ENCODE peak calls at places on chromosomes 13 and 19, in ten cellular contexts. One of them, this sample, is unnamed. For H3K9me3, the result is how much of the 10 kb centered on the place peaks cover.

GRCh38 chr13:24304620-24305019 is 4.8 kb upstream of the C1QTNF9 start:
- DNase-seq in stomach: no peak
- DNase-seq in sigmoid colon: peak
- DNase-seq in HCT116: no peak
- DNase-seq in K562: no peak
- DNase-seq in endothelial cell of umbilical vein: no peak
- DNase-seq in breast epithelium: no peak
- DNase-seq in H1: no peak
- DNase-seq in transverse colon: no peak
- DNase-seq in suprapubic skin: no peak
- DNase-seq in this sample: no peak

GRCh38 chr13:51849145-51850101 is 4.4 kb upstream of the TMEM272 start:
- DNase-seq in stomach: no peak
- DNase-seq in sigmoid colon: no peak
- DNase-seq in HCT116: peak
- DNase-seq in K562: peak
- DNase-seq in endothelial cell of umbilical vein: no peak
- DNase-seq in breast epithelium: no peak
- DNase-seq in H1: peak
- DNase-seq in transverse colon: no peak
- DNase-seq in suprapubic skin: no peak
- DNase-seq in this sample: no peak

GRCh38 chr19:32397736-32398135 is 7.8 kb upstream of the DPY19L3 start:
- DNase-seq in stomach: no peak
- DNase-seq in sigmoid colon: no peak
- DNase-seq in HCT116: no peak
- DNase-seq in K562: no peak
- DNase-seq in endothelial cell of umbilical vein: no peak
- DNase-seq in breast epithelium: no peak
- DNase-seq in H1: no peak
- DNase-seq in transverse colon: no peak
- DNase-seq in suprapubic skin: no peak
- DNase-seq in this sample: no peak

GRCh38 chr13:59261928-59262488 is 901.7 kb downstream of the DIAPH3 start:
- DNase-seq in stomach: no peak
- DNase-seq in sigmoid colon: no peak
- DNase-seq in HCT116: no peak
- DNase-seq in K562: no peak
- DNase-seq in endothelial cell of umbilical vein: peak
- DNase-seq in breast epithelium: no peak
- DNase-seq in H1: no peak
- DNase-seq in transverse colon: no peak
- DNase-seq in suprapubic skin: no peak
- DNase-seq in this sample: no peak

GRCh38 chr13:44163108-44163507 is 210.5 kb upstream of the SERP2 start:
- DNase-seq in stomach: no peak
- DNase-seq in sigmoid colon: no peak
- DNase-seq in HCT116: no peak
- DNase-seq in K562: no peak
- DNase-seq in endothelial cell of umbilical vein: no peak
- DNase-seq in breast epithelium: no peak
- DNase-seq in H1: no peak
- DNase-seq in transverse colon: no peak
- DNase-seq in suprapubic skin: no peak
- DNase-seq in this sample: no peak

GRCh38 chr13:39960206-39960605 is 304.7 kb downstream of the COG6 start:
- DNase-seq in stomach: no peak
- DNase-seq in sigmoid colon: no peak
- DNase-seq in HCT116: no peak
- DNase-seq in K562: no peak
- DNase-seq in endothelial cell of umbilical vein: no peak
- DNase-seq in breast epithelium: no peak
- DNase-seq in H1: no peak
- DNase-seq in transverse colon: no peak
- DNase-seq in suprapubic skin: no peak
- DNase-seq in this sample: no peak

GRCh38 chr19:12792048-12792852 is 964 bp downstream of the JUNB start:
- DNase-seq in stomach: peak
- DNase-seq in sigmoid colon: peak
- DNase-seq in HCT116: no peak
- DNase-seq in K562: peak
- DNase-seq in endothelial cell of umbilical vein: peak
- DNase-seq in breast epithelium: peak
- DNase-seq in H1: no peak
- DNase-seq in transverse colon: peak
- DNase-seq in suprapubic skin: no peak
- DNase-seq in this sample: peak

GRCh38 chr13:110644892-110645521 is 29.7 kb downstream of the NAXD start:
- DNase-seq in stomach: peak
- DNase-seq in sigmoid colon: peak
- DNase-seq in HCT116: no peak
- DNase-seq in K562: no peak
- DNase-seq in endothelial cell of umbilical vein: peak
- DNase-seq in breast epithelium: peak
- DNase-seq in H1: peak
- DNase-seq in transverse colon: peak
- DNase-seq in suprapubic skin: peak
- DNase-seq in this sample: peak

GRCh38 chr13:21343659-21344058 is 115.4 kb downstream of the ZDHHC20 start:
- DNase-seq in stomach: no peak
- DNase-seq in sigmoid colon: no peak
- DNase-seq in HCT116: no peak
- DNase-seq in K562: no peak
- DNase-seq in endothelial cell of umbilical vein: no peak
- DNase-seq in breast epithelium: no peak
- DNase-seq in H1: no peak
- DNase-seq in transverse colon: no peak
- DNase-seq in suprapubic skin: no peak
- DNase-seq in this sample: no peak

DNA sequence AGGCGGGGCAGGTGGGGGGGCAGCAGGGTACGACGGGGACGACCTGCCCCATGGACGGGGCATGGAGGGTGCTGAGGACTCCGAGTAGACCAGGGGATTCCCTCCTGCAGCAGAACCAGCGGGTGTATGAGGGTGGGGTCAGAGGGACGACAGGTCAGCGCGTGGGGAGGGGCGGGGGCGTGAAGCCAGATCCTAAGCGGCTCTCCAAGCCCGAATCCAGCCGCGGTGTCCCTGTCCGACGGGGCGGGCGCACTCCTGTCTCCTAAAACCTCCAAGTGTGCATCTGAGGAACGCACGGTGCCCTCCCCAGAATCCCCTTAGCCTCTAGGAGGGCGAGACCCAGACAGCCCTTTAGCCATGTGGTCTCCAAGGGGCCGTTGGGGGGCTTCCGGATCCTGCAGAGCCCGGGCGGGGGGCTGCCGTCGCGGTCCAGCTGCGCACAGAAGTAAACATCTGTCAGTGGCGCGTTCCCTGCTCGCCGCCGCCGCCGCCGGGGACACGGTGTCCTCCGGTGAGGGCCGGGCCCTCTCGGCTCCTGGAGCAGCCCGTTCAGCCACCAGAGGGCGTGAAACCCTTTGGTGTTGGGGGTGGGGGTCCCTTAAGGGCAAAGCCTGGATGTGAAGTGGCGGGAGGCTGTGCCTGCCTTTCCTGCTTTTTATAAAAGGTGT is 732 bp downstream of the NRTN start:
- DNase-seq in stomach: peak
- DNase-seq in sigmoid colon: peak
- DNase-seq in HCT116: no peak
- DNase-seq in K562: peak
- DNase-seq in endothelial cell of umbilical vein: peak
- DNase-seq in breast epithelium: peak
- DNase-seq in H1: no peak
- DNase-seq in transverse colon: peak
- DNase-seq in suprapubic skin: no peak
- DNase-seq in this sample: peak
- TF ChIP-seq POLR2A in stomach: no peak
- TF ChIP-seq POLR2A in sigmoid colon: no peak
- TF ChIP-seq POLR2A in HCT116: no peak
- TF ChIP-seq POLR2A in K562: no peak
- TF ChIP-seq POLR2A in endothelial cell of umbilical vein: no peak
- TF ChIP-seq POLR2A in breast epithelium: no peak
- TF ChIP-seq POLR2A in H1: no peak
- TF ChIP-seq POLR2A in transverse colon: peak
- TF ChIP-seq POLR2A in suprapubic skin: no peak
- TF ChIP-seq POLR2A in this sample: no peak

GRCh38 chr19:21910318-21910717 is 74.3 kb upstream of the ZNF43 start:
- DNase-seq in stomach: no peak
- DNase-seq in sigmoid colon: no peak
- DNase-seq in HCT116: no peak
- DNase-seq in K562: no peak
- DNase-seq in endothelial cell of umbilical vein: no peak
- DNase-seq in breast epithelium: no peak
- DNase-seq in H1: no peak
- DNase-seq in transverse colon: no peak
- DNase-seq in suprapubic skin: no peak
- DNase-seq in this sample: no peak

GRCh38 chr19:21912654-21913053 is 76.7 kb upstream of the ZNF43 start:
- DNase-seq in stomach: no peak
- DNase-seq in sigmoid colon: no peak
- DNase-seq in HCT116: no peak
- DNase-seq in K562: peak
- DNase-seq in endothelial cell of umbilical vein: no peak
- DNase-seq in breast epithelium: no peak
- DNase-seq in H1: no peak
- DNase-seq in transverse colon: no peak
- DNase-seq in suprapubic skin: no peak
- DNase-seq in this sample: no peak

DNA sequence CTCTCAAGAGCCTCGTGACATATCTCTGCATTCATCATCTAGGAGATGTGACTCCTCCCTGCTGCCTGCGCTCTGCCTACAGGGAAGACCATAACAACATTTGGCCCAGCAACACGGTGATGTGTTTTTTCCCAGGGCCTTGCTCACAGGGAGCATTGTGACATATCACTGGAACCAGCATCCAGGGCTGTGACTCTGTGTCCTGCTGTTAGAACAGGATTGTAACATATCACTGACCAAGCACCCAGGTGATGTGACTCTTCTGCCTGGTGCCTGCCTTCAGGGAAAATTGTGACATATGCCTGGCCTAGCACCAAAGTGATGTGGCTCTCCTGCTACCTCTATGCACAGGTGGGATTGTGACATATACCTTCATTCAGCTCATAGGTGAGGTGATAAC is 79.4 kb upstream of the ZNF43 start:
- DNase-seq in stomach: no peak
- DNase-seq in sigmoid colon: no peak
- DNase-seq in HCT116: no peak
- DNase-seq in K562: no peak
- DNase-seq in endothelial cell of umbilical vein: no peak
- DNase-seq in breast epithelium: no peak
- DNase-seq in H1: no peak
- DNase-seq in transverse colon: no peak
- DNase-seq in suprapubic skin: no peak
- DNase-seq in this sample: no peak
- H3K9me3 ChIP-seq in stomach: half or more
- H3K9me3 ChIP-seq in sigmoid colon: under half
- H3K9me3 ChIP-seq in HCT116: under half
- H3K9me3 ChIP-seq in K562: under half
- H3K9me3 ChIP-seq in endothelial cell of umbilical vein: under half
- H3K9me3 ChIP-seq in breast epithelium: under half
- H3K9me3 ChIP-seq in H1: half or more
- H3K9me3 ChIP-seq in transverse colon: under half
- H3K9me3 ChIP-seq in suprapubic skin: under half
- H3K9me3 ChIP-seq in this sample: under half

DNA sequence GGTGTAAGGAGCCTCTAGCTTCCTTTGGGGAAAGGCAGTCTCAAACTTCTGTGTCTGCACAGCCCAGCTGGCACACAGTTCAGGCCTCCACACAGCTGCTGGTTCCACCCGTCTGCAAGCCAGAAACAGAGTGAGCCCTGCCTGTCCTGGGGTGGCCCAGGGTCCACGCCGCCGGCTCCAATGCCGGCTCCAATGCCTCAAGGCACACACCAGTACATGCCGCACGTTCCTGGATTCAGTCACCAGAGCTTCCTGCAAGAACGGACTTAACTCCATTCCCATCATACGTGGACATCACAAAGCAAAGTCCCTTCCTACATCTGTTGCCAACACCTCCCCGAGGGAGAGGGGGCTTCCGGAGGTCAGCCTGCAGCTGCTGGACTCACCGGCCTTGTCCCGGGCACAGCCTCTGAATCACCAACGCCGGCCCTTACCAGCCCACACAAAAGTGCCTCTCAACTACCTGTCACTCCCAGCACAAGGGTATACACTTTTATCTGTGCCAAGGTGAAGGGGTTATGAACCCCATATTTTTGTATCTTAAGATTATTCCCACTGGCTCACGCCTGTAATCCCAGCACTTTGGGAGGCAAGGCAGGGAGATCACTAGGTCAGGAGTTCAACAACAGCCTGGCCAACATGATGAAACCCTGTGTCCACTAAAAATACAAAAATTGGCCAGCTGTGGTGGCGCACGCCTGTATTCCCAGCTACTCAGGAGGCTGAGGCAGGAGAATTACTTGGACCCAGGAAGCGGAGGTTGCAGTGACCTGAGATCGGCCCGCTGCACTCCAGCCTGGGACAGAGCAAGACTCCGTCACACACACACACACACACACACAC is 8.4 kb downstream of the SH3GL1 start:
- DNase-seq in stomach: no peak
- DNase-seq in sigmoid colon: no peak
- DNase-seq in HCT116: no peak
- DNase-seq in K562: no peak
- DNase-seq in endothelial cell of umbilical vein: peak
- DNase-seq in breast epithelium: no peak
- DNase-seq in H1: no peak
- DNase-seq in transverse colon: no peak
- DNase-seq in suprapubic skin: no peak
- DNase-seq in this sample: no peak
- TF ChIP-seq POLR2AphosphoS5 in stomach: no peak
- TF ChIP-seq POLR2AphosphoS5 in sigmoid colon: peak
- TF ChIP-seq POLR2AphosphoS5 in HCT116: no peak
- TF ChIP-seq POLR2AphosphoS5 in K562: no peak
- TF ChIP-seq POLR2AphosphoS5 in endothelial cell of umbilical vein: peak
- TF ChIP-seq POLR2AphosphoS5 in breast epithelium: peak
- TF ChIP-seq POLR2AphosphoS5 in H1: no peak
- TF ChIP-seq POLR2AphosphoS5 in transverse colon: no peak
- TF ChIP-seq POLR2AphosphoS5 in suprapubic skin: no peak
- TF ChIP-seq POLR2AphosphoS5 in this sample: peak

DNA sequence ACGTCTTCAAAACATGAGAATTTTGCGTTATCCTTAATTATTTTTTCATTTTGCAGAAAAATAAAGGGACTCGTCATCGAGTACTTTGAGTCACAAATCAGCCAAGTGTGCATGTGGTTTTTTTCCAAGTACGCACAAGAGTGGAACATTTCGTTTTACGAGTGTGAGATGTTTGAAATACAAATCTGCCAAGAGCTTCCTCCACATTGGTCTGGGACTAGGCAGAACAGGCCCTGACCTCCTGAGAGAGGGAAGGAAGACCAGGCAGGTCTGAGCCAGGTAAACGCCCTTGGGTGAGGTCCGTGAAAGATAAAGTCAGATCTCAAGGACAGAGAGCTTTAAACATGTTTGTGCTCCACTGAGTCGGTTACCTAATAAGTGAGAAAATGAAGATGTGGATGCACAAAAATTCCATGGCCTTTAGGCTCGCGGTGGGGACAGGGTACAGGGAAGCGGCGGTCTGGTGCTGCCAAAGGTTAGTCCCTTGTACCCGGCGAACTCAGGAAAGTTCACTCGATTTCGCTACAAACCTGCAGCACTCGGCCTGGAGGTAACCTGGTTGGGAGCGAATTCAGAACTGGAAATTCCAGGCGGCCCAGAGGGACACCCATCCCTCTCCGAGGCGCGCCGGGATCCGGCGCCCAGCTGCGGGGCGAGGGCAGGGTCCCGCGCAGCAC is 448 bp upstream of the ITM2B start:
- DNase-seq in stomach: peak
- DNase-seq in sigmoid colon: peak
- DNase-seq in HCT116: no peak
- DNase-seq in K562: peak
- DNase-seq in endothelial cell of umbilical vein: peak
- DNase-seq in breast epithelium: peak
- DNase-seq in H1: no peak
- DNase-seq in transverse colon: peak
- DNase-seq in suprapubic skin: peak
- DNase-seq in this sample: no peak
- TF ChIP-seq POLR2A in stomach: no peak
- TF ChIP-seq POLR2A in sigmoid colon: peak
- TF ChIP-seq POLR2A in HCT116: no peak
- TF ChIP-seq POLR2A in K562: no peak
- TF ChIP-seq POLR2A in endothelial cell of umbilical vein: no peak
- TF ChIP-seq POLR2A in breast epithelium: no peak
- TF ChIP-seq POLR2A in H1: no peak
- TF ChIP-seq POLR2A in transverse colon: peak
- TF ChIP-seq POLR2A in suprapubic skin: no peak
- TF ChIP-seq POLR2A in this sample: no peak

This sample was measured in upper lobe of left lung.